ENCODE peak calls at places on chromosomes 4 and X, in nine cellular contexts. X is GM10248, S is astrocyte of the spinal cord, Y is fibroblast of the aortic adventitia, A is GM12864, W is foreskin fibroblast, R is MCF 10A, Q is AG04449, U is cardiac muscle cell. B is an unnamed sample.

GRCh38 chr4:41600243-41600642 is 62.3 kb downstream of the LIMCH1 start:
- DNase-seq in X (no peak), S (peak), Y (peak), A (no peak), W (no peak), R (peak), Q (no peak), U (no peak), B (no peak)

GRCh38 chrX:133921764-133922389 is 63.5 kb downstream of the GPC3 start:
- DNase-seq in X (peak), S (no peak), Y (peak), A (no peak), W (no peak), R (peak), Q (no peak), U (peak), B (peak)

GRCh38 chr4:2356123-2357069 is 62.0 kb downstream of the ZFYVE28 start:
- DNase-seq in X (no peak), S (no peak), Y (no peak), A (no peak), W (no peak), R (no peak), Q (no peak), U (no peak), B (no peak)

GRCh38 chr4:7194251-7195137 is 2.2 kb downstream of the SORCS2 start:
- DNase-seq in X (no peak), S (no peak), Y (no peak), A (no peak), W (no peak), R (no peak), Q (no peak), U (peak), B (no peak)

GRCh38 chrX:31057691-31058090 is 14.2 kb downstream of the FTHL17 start:
- DNase-seq in X (no peak), S (no peak), Y (no peak), A (no peak), W (no peak), R (no peak), Q (no peak), U (no peak), B (no peak)

GRCh38 chr4:101128473-101128872 is 218.9 kb downstream of the PPP3CA start:
- DNase-seq in X (no peak), S (no peak), Y (no peak), A (no peak), W (no peak), R (no peak), Q (no peak), U (no peak), B (no peak)

GRCh38 chr4:8205749-8206611 is 6.9 kb downstream of the SH3TC1 start:
- DNase-seq in X (no peak), S (no peak), Y (no peak), A (no peak), W (no peak), R (peak), Q (no peak), U (no peak), B (peak)

GRCh38 chrX:41457618-41458192 is 10.6 kb downstream of the NYX start:
- DNase-seq in X (no peak), S (no peak), Y (no peak), A (no peak), W (no peak), R (peak), Q (no peak), U (no peak), B (no peak)

GRCh38 chr4:102263024-102263787 is 82.1 kb downstream of the SLC39A8 start:
- DNase-seq in X (peak), S (peak), Y (peak), A (peak), W (peak), R (peak), Q (no peak), U (peak), B (peak)

GRCh38 chr4:66035701-66036100 is 365.4 kb upstream of the EPHA5 start:
- DNase-seq in X (no peak), S (no peak), Y (no peak), A (no peak), W (no peak), R (no peak), Q (no peak), U (no peak), B (no peak)

GRCh38 chr4:9833421-9833820 is 52.0 kb downstream of the DRD5 start:
- DNase-seq in X (no peak), S (no peak), Y (no peak), A (no peak), W (no peak), R (no peak), Q (no peak), U (no peak), B (no peak)

GRCh38 chrX:6199519-6199918 is 29.1 kb downstream of the NLGN4X start:
- DNase-seq in X (no peak), S (no peak), Y (no peak), A (no peak), W (no peak), R (no peak), Q (no peak), U (no peak), B (no peak)

GRCh38 chr4:78765607-78766006 is 10.5 kb upstream of the BMP2K start:
- DNase-seq in X (no peak), S (no peak), Y (no peak), A (no peak), W (no peak), R (no peak), Q (no peak), U (no peak), B (no peak)

GRCh38 chr4:97998203-97998602 is 145.1 kb downstream of the STPG2 start:
- DNase-seq in X (no peak), S (no peak), Y (no peak), A (no peak), W (no peak), R (peak), Q (no peak), U (no peak), B (no peak)

GRCh38 chrX:850471-850916 is 219.9 kb downstream of the SHOX start:
- DNase-seq in X (no peak), S (no peak), Y (no peak), A (no peak), W (no peak), R (no peak), Q (no peak), U (no peak), B (no peak)

GRCh38 chr4:17273047-17273446 is 238.8 kb downstream of the QDPR start:
- DNase-seq in X (no peak), S (no peak), Y (peak), A (no peak), W (peak), R (no peak), Q (no peak), U (peak), B (no peak)

GRCh38 chrX:71100581-71101505 is 5.2 kb downstream of the FOXO4 start:
- DNase-seq in X (no peak), S (no peak), Y (no peak), A (no peak), W (no peak), R (no peak), Q (no peak), U (no peak), B (no peak)

GRCh38 chrX:10453945-10454344 is 166.4 kb downstream of the MID1 start:
- DNase-seq in X (no peak), S (no peak), Y (no peak), A (no peak), W (no peak), R (no peak), Q (no peak), U (no peak), B (no peak)

GRCh38 chr4:67051000-67051789 is 494.1 kb downstream of the CENPC start:
- DNase-seq in X (no peak), S (no peak), Y (no peak), A (no peak), W (no peak), R (no peak), Q (no peak), U (no peak), B (no peak)

GRCh38 chrX:131747173-131747572 is 203.3 kb downstream of the OR13H1 start:
- DNase-seq in X (no peak), S (peak), Y (peak), A (no peak), W (no peak), R (peak), Q (no peak), U (no peak), B (no peak)

GRCh38 chr4:602559-602942 is 22.8 kb upstream of the PDE6B start:
- DNase-seq in X (peak), S (no peak), Y (no peak), A (no peak), W (no peak), R (peak), Q (no peak), U (peak), B (no peak)

GRCh38 chrX:153476628-153477027 is 6.3 kb upstream of the HAUS7 start:
- DNase-seq in X (no peak), S (peak), Y (peak), A (no peak), W (no peak), R (no peak), Q (no peak), U (peak), B (no peak)

GRCh38 chrX:153474266-153474665 is 3.9 kb upstream of the HAUS7 start:
- DNase-seq in X (no peak), S (no peak), Y (no peak), A (no peak), W (no peak), R (no peak), Q (no peak), U (no peak), B (no peak)

GRCh38 chrX:153473126-153473525 is 2.8 kb upstream of the HAUS7 start:
- DNase-seq in X (no peak), S (no peak), Y (no peak), A (no peak), W (no peak), R (no peak), Q (no peak), U (no peak), B (no peak)

GRCh38 chrX:153475751-153476281 is 5.4 kb upstream of the HAUS7 start:
- DNase-seq in X (no peak), S (no peak), Y (no peak), A (no peak), W (no peak), R (no peak), Q (no peak), U (no peak), B (no peak)

DNA sequence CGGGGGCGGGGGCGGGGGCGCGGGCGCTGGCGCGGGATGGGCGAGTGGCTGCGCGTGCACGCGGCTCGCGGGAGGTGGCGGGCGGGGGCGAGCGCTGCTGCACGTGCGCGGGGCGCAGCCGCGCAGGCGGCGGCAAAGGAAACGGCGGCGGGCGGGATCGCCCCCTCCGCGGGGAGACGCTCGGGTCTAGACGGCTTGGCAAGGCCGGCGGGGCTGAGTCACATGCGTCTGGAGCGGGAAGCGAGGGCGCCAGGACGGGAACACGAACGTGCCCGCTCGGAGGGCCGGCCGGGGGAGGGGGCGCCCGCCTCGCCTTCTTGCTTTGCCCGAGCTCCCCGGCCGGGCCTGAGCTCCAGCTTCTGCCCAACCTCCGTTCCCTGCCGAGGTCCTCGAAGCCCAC is 4.3 kb upstream of the HAUS7 start:
- DNase-seq in X (no peak), S (peak), Y (peak), A (no peak), W (no peak), R (peak), Q (no peak), U (peak), B (peak)
- TF ChIP-seq CTCF in X (no peak), S (no peak), Y (no peak), A (no peak), W (no peak), R (no peak), Q (no peak), U (no peak), B (no peak)

GRCh38 chr4:119315036-119315435 is 6.9 kb downstream of the FABP2 start:
- DNase-seq in X (no peak), S (no peak), Y (peak), A (no peak), W (no peak), R (no peak), Q (no peak), U (no peak), B (no peak)

GRCh38 chr4:119317996-119318395 is 3.9 kb downstream of the FABP2 start:
- DNase-seq in X (no peak), S (no peak), Y (no peak), A (no peak), W (no peak), R (no peak), Q (no peak), U (no peak), B (no peak)

GRCh38 chr4:119313237-119313636 is 8.7 kb downstream of the FABP2 start:
- DNase-seq in X (no peak), S (no peak), Y (no peak), A (no peak), W (no peak), R (no peak), Q (no peak), U (peak), B (no peak)

GRCh38 chr4:119310826-119311225 is 11.1 kb downstream of the FABP2 start:
- DNase-seq in X (no peak), S (peak), Y (no peak), A (no peak), W (no peak), R (no peak), Q (no peak), U (no peak), B (no peak)

DNA sequence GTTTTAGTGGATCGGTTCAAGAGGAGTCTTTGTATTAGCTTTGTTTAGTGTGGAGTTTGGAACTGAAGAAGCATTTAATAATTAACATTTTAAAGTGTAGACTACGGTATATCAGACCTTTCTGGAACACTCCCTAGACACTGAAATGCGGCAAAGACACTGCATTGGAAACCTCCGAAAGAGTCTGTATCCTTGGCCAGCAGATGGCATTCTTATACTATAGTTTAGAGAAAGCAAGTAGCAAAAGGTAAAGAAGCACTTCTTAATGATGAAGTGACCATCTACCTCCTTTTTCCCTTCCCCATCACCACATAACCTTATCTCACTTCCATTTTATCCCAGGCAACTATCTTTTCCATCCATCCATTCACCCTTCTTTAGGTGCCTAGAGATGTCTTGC is 7.6 kb downstream of the FABP2 start:
- DNase-seq in X (peak), S (peak), Y (peak), A (no peak), W (no peak), R (peak), Q (no peak), U (peak), B (no peak)
- TF ChIP-seq CTCF in X (peak), S (peak), Y (peak), A (peak), W (peak), R (peak), Q (peak), U (peak), B (no peak)

GRCh38 chrX:72340572-72340971 is 34.9 kb upstream of the CITED1 start:
- DNase-seq in X (no peak), S (no peak), Y (no peak), A (no peak), W (no peak), R (no peak), Q (no peak), U (no peak), B (peak)
- TF ChIP-seq CTCF in X (no peak), S (no peak), Y (no peak), A (no peak), W (no peak), R (no peak), Q (no peak), U (no peak), B (no peak)

GRCh38 chrX:150568320-150569154 is at the start of gene MTM1:
- DNase-seq in X (peak), S (peak), Y (peak), A (peak), W (peak), R (peak), Q (peak), U (peak), B (peak)
- TF ChIP-seq CTCF in X (no peak), S (no peak), Y (no peak), A (no peak), W (no peak), R (no peak), Q (no peak), U (no peak), B (no peak)

DNA sequence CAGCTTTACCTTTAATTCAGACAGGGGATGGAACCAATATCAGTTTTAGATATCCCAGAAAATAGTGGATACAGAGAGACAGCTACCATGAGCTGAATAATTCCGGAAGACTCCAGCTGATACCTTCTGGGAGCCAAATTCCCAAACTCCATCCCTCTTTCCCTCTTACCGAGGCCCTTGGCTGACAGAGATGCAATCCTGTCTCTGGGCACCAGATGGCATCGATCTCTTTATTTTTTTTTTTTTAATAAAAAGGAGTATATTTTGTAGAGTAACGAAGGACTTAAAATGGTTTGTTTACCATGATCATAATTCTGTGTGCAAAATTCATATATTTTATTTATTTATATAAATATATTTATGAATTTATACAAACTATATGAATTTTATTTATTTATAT is 31.0 kb downstream of the RAB40A start:
- DNase-seq in X (no peak), S (peak), Y (peak), A (no peak), W (peak), R (peak), Q (no peak), U (peak), B (no peak)
- TF ChIP-seq CTCF in X (no peak), S (peak), Y (peak), A (peak), W (peak), R (peak), Q (peak), U (peak), B (no peak)

DNA sequence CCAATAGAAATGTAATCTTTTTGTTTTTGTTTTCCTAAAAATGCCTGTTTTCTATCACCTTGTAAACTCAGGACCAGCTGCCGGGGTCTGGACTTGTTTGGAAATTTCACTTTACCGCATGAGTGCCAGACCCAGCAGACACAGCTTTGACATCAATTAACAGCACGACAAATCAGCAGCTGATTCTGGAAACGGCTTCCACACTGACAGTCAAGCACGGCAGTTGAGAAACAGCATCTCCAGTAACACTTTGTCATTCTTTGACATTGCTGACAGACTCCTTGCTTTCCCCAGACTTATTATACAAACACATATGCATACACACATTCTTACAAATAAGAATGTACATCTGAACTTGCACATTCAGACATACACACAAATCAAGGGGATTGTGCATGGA is 1017.5 kb upstream of the HS3ST1 start:
- DNase-seq in X (no peak), S (no peak), Y (no peak), A (no peak), W (no peak), R (no peak), Q (no peak), U (peak), B (no peak)
- TF ChIP-seq CTCF in X (no peak), S (no peak), Y (no peak), A (no peak), W (no peak), R (no peak), Q (no peak), U (no peak), B (no peak)

GRCh38 chr4:22901631-22902030 is 208.9 kb downstream of the GBA3 start:
- DNase-seq in X (no peak), S (no peak), Y (no peak), A (no peak), W (no peak), R (no peak), Q (no peak), U (no peak), B (no peak)

GRCh38 chr4:22895482-22895881 is 202.7 kb downstream of the GBA3 start:
- DNase-seq in X (no peak), S (no peak), Y (no peak), A (no peak), W (no peak), R (no peak), Q (no peak), U (no peak), B (no peak)

GRCh38 chr4:22897520-22898108 is 204.9 kb downstream of the GBA3 start:
- DNase-seq in X (peak), S (peak), Y (peak), A (no peak), W (peak), R (peak), Q (no peak), U (peak), B (no peak)
- TF ChIP-seq CTCF in X (peak), S (peak), Y (peak), A (peak), W (peak), R (peak), Q (peak), U (peak), B (peak)

GRCh38 chr4:129929052-129929451 is 833.1 kb downstream of the C4orf33 start:
- DNase-seq in X (no peak), S (no peak), Y (no peak), A (no peak), W (no peak), R (peak), Q (no peak), U (no peak), B (no peak)
- TF ChIP-seq CTCF in X (peak), S (peak), Y (no peak), A (peak), W (no peak), R (no peak), Q (peak), U (no peak), B (no peak)

B was measured in prostate gland.